ENCODE peak calls at places on chromosomes 11 and 22, in six cellular contexts. T is HCT116, B is A549, Y is endothelial cell of umbilical vein, C is WTC11, H is H1. M is an unnamed sample.

GRCh38 chr11:3880724-3881123 is 25.3 kb downstream of the STIM1 start:
- DNase-seq in H (no peak), T (no peak), Y (peak), C (no peak), B (no peak), M (no peak)

GRCh38 chr22:27632451-27633295 is 168.9 kb downstream of the MN1 start:
- DNase-seq in Y (no peak), C (no peak), B (no peak), T (no peak), H (no peak), M (no peak)

GRCh38 chr11:121441533-121441932 is 10.6 kb upstream of the SORL1 start:
- DNase-seq in Y (no peak), C (no peak), H (no peak), T (no peak), B (no peak), M (no peak)

GRCh38 chr11:790721-791564 is 1.1 kb upstream of the CEND1 start:
- DNase-seq in Y (no peak), C (peak), T (no peak), H (peak), B (no peak), M (no peak)

GRCh38 chr22:42684462-42685195 is 35.4 kb upstream of the CYB5R3 start:
- DNase-seq in T (no peak), H (no peak), B (no peak), Y (no peak), C (no peak), M (no peak)

GRCh38 chr11:17512101-17512500 is 32.1 kb downstream of the USH1C start:
- DNase-seq in H (no peak), B (no peak), T (no peak), C (no peak), Y (no peak), M (no peak)

GRCh38 chr11:129846508-129847335 is 31.1 kb downstream of the TMEM45B start:
- DNase-seq in C (no peak), H (no peak), T (no peak), Y (no peak), B (no peak), M (no peak)

GRCh38 chr11:1882265-1883238 is 9.1 kb downstream of the PRR33 start:
- DNase-seq in Y (peak), C (peak), T (peak), B (peak), H (peak), M (peak)

GRCh38 chr11:15843309-15843857 is 513.0 kb downstream of the SOX6 start:
- DNase-seq in B (no peak), H (no peak), T (no peak), C (no peak), Y (peak), M (no peak)

GRCh38 chr11:69916806-69917387 is 97.7 kb upstream of the FGF3 start:
- DNase-seq in Y (no peak), B (no peak), H (no peak), T (no peak), C (peak), M (no peak)

GRCh38 chr11:69917529-69917928 is 98.3 kb upstream of the FGF3 start:
- DNase-seq in C (no peak), T (no peak), H (no peak), Y (no peak), B (no peak), M (no peak)

GRCh38 chr11:69914286-69915150 is 95.3 kb upstream of the FGF3 start:
- DNase-seq in T (no peak), B (no peak), C (peak), Y (no peak), H (no peak), M (no peak)

GRCh38 chr11:69915151-69915500 is 95.9 kb upstream of the FGF3 start:
- DNase-seq in H (no peak), T (no peak), Y (no peak), C (no peak), B (no peak), M (no peak)

DNA sequence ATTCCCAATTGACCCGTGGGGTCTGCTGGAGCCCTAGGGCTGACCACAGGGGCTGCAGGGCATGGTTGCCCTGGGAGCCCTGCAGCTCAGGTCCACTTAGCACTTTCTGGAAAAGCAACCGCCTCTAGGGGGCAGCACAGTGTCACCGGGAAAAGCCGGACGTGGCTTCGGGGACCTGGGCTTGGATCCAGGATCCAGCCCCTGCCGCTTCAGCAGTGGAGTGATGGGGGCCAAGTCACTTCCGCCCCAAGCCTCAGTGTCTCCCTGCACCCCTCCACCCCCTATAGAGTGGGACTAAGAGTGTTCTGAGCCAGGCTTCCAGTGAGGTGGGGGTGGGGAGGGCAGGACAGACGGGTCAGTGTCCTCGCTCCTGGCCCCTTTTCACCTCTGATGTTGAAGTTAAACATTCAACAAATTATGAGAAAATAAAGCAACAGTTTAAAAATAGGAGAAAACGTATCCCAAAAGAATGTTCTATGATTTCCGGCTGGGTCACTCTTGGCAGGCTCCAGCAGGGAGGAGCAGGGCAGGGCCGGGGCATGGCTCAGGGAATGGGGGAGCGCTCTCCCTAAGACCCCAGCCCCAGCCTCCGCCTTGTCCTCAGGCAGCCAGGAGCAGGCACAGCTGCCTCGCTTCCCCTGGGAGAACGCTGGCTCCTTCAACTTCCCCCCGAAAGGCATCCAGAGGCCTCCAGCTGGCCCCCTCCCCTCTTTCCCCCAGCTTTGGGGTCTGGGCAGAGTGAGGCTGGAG is 96.5 kb upstream of the FGF3 start:
- DNase-seq in H (peak), T (peak), Y (peak), B (peak), C (peak), M (peak)
- TF ChIP-seq CTCF in H (peak), T (peak), Y (peak), B (peak), C (peak), M (peak)

GRCh38 chr11:64053699-64054098 is 18.0 kb downstream of the FLRT1 start:
- DNase-seq in C (peak), Y (no peak), B (no peak), T (no peak), H (peak), M (no peak)
- TF ChIP-seq MAX in C (no peak), Y (no peak), B (no peak), T (no peak), H (peak), M (no peak)

GRCh38 chr11:111157571-111157970 is 88.0 kb upstream of the POU2AF2 start:
- DNase-seq in B (no peak), Y (no peak), T (no peak), C (no peak), H (no peak), M (no peak)

GRCh38 chr11:111166655-111167054 is 78.9 kb upstream of the POU2AF2 start:
- DNase-seq in Y (no peak), B (no peak), H (no peak), T (no peak), C (no peak), M (no peak)

GRCh38 chr11:111167666-111168065 is 77.9 kb upstream of the POU2AF2 start:
- DNase-seq in B (no peak), Y (no peak), H (no peak), C (no peak), T (no peak), M (no peak)

GRCh38 chr11:111162306-111162705 is 83.2 kb upstream of the POU2AF2 start:
- DNase-seq in H (no peak), T (no peak), B (no peak), Y (no peak), C (no peak), M (no peak)
- TF ChIP-seq CTCF in H (no peak), T (no peak), B (no peak), Y (no peak), C (no peak), M (no peak)

GRCh38 chr11:119478711-119479285 is 55.8 kb upstream of the THY1 start:
- DNase-seq in Y (no peak), T (no peak), C (no peak), B (no peak), H (peak), M (no peak)
- TF ChIP-seq MAX in Y (no peak), T (no peak), C (no peak), B (no peak), H (no peak), M (no peak)

GRCh38 chr22:24772493-24773220 is 1.9 kb downstream of the PIWIL3 start:
- DNase-seq in T (peak), B (peak), Y (peak), C (peak), H (peak), M (no peak)
- TF ChIP-seq CTCF in T (peak), B (peak), Y (peak), C (peak), H (peak), M (peak)

DNA sequence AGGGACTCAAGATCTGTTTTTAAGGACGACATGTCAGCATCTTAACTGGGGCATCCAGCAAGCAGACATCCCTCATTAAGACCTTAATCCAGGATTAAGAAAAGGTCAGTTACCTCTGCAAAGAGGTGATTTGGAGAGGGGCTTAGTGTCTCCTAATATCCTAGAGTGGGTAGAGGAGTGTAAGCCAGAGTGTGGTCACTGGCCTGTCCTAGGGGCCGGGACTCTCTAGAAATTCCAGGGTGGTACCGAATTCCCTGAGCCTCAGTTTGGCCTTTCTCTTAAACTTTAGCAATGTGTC is 103.9 kb downstream of the SCN3B start:
- DNase-seq in B (no peak), C (no peak), Y (no peak), T (no peak), H (no peak), M (no peak)
- TF ChIP-seq MAX in B (no peak), C (no peak), Y (no peak), T (no peak), H (no peak), M (no peak)

DNA sequence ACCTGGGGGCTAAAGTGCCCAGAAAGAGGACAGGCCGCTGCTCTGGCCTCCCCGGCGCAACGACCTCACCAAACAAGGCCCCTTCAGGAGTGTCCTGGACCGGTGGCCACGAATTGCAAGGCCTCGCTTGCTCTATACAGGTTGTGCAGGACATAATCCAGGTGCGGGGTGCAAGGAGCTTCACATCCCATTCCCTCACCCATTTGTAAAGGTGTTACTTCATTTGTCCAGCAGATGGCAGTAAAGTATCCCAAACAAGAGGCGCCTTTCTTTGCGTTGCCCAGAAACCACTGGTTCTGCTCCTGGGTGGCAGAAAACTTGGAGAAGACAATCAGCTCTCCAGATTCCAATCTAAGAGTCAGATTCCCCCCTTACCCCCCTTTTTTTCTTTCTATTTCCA is 35.9 kb upstream of the PRDM11 start:
- DNase-seq in B (peak), Y (peak), T (peak), H (peak), C (no peak), M (peak)
- TF ChIP-seq CTCF in B (peak), Y (peak), T (peak), H (peak), C (peak), M (peak)

DNA sequence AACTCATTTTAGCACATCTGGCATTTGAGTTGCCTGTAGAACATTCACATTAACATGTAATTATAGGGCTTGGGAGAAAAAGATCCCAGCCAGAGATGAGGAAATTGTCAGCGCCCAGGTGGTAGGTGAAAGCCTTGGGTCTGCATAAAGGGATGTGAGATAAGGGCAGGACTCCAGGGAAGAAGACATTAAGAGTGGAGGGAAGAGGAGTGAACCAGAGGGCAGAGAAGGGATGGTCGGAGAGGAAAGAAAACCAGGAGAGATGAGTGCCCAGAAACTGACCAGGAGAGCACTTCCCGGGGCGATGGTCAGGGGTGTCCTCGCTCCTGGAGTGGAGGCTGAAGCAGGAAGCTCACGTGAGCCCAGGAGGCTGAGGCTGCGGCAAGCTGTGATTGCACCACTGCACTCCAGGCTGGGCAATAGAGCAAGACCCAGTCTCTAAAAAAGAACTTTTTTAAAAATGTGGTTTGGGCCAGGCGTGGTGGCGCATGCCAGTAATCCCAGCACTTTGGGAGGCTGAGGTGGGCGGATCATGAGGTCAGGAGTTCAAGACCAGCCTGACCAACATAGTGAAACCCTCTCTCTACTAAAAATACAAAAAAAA is 20.3 kb upstream of the DGKZ start:
- DNase-seq in B (no peak), T (no peak), C (no peak), H (no peak), Y (no peak), M (no peak)
- TF ChIP-seq MAX in B (no peak), T (no peak), C (no peak), H (no peak), Y (no peak), M (no peak)

GRCh38 chr11:64218628-64219353 is 7.2 kb downstream of the TRPT1 start:
- DNase-seq in C (no peak), Y (no peak), H (no peak), T (no peak), B (no peak), M (no peak)
- TF ChIP-seq CTCF in C (no peak), Y (no peak), H (no peak), T (no peak), B (no peak), M (no peak)